ENCODE peak calls at places on chromosomes 16 and 17, in seven cellular contexts. U, X, T, L, M, K and E are unnamed samples.

GRCh38 chr17:80953471-80954315 is 37.9 kb upstream of the CHMP6 start:
- DNase-seq in U (peak), X (no peak), T (no peak), L (no peak), M (no peak), K (no peak), E (no peak)

GRCh38 chr17:74870512-74870911 is 2.3 kb downstream of the FDXR start:
- DNase-seq in U (no peak), X (no peak), T (peak), L (peak), M (no peak), K (peak), E (no peak)

GRCh38 chr16:86549076-86549892 is 5.8 kb downstream of the MTHFSD start:
- DNase-seq in U (no peak), X (no peak), T (no peak), L (no peak), M (no peak), K (no peak), E (no peak)

GRCh38 chr17:65301184-65301583 is 164.0 kb downstream of the RGS9 start:
- DNase-seq in U (no peak), X (no peak), T (no peak), L (no peak), M (no peak), K (no peak), E (no peak)

GRCh38 chr17:48335168-48335567 is 94.8 kb downstream of the SKAP1 start:
- DNase-seq in U (no peak), X (no peak), T (no peak), L (no peak), M (no peak), K (no peak), E (no peak)

GRCh38 chr16:86576591-86577313 is 1.6 kb upstream of the FOXL1 start:
- DNase-seq in U (no peak), X (no peak), T (no peak), L (peak), M (no peak), K (no peak), E (no peak)

GRCh38 chr17:73182616-73183310 is 10.1 kb upstream of the COG1 start:
- DNase-seq in U (no peak), X (no peak), T (no peak), L (no peak), M (no peak), K (no peak), E (no peak)

GRCh38 chr16:9787717-9788116 is 394.5 kb downstream of the GRIN2A start:
- DNase-seq in U (no peak), X (no peak), T (no peak), L (no peak), M (no peak), K (no peak), E (no peak)

GRCh38 chr16:77816293-77816692 is 27.9 kb downstream of the VAT1L start:
- DNase-seq in U (no peak), X (no peak), T (peak), L (peak), M (no peak), K (no peak), E (peak)

GRCh38 chr17:70173646-70174045 is 4.3 kb downstream of the KCNJ2 start:
- DNase-seq in U (peak), X (no peak), T (no peak), L (no peak), M (no peak), K (no peak), E (no peak)

GRCh38 chr16:27401768-27402568 is at the start of gene IL21R:
- DNase-seq in U (peak), X (peak), T (peak), L (peak), M (peak), K (peak), E (peak)

GRCh38 chr16:13883266-13883665 is 36.7 kb upstream of the ERCC4 start:
- DNase-seq in U (no peak), X (no peak), T (no peak), L (no peak), M (no peak), K (no peak), E (no peak)

GRCh38 chr17:47204722-47205418 is 4.3 kb upstream of the MYL4 start:
- DNase-seq in U (peak), X (peak), T (no peak), L (no peak), M (no peak), K (peak), E (no peak)
- TF ChIP-seq CTCF in U (no peak), X (no peak), T (no peak), L (no peak), M (no peak), K (no peak), E (no peak)

DNA sequence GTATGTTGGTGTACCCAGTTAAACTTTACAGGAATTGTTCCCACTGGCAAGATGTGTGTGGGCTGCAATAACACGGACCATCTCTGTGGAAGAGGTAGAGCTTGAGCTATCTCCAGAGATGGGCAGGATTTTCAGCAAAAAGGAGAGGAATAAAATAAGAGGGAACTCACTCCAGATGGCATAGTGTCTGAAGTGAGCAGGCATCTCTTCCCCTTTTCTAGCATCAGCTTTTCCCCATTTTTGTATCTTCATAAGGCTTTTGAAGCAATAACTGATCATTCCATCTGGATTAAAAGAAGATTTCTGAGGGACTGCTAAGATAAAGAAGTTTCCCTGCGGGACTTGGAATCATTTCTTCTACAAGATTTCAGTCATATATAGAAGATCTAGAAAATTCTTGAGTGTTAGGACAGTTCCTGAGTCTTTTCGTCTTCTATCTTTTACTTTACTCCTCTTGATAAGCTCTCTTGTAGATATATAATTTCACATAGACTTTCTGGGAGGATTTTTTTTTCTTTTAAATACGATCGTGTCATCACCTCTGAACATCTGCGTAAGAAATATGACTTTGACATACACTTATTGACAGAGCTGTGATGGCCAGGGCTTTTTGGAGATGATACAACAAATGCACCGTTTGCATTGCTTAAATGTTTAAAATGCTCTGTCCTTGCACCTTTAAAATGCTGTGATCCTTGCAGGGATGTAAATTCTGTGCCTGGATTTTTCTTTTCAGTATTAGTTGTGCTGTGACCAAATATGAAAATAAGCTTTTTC is 2.1 kb downstream of the CPD start:
- DNase-seq in U (no peak), X (no peak), T (no peak), L (no peak), M (no peak), K (no peak), E (no peak)
- H3K4me3 ChIP-seq in U (peak), X (no peak), T (peak), L (peak), M (no peak), K (peak), E (peak)

DNA sequence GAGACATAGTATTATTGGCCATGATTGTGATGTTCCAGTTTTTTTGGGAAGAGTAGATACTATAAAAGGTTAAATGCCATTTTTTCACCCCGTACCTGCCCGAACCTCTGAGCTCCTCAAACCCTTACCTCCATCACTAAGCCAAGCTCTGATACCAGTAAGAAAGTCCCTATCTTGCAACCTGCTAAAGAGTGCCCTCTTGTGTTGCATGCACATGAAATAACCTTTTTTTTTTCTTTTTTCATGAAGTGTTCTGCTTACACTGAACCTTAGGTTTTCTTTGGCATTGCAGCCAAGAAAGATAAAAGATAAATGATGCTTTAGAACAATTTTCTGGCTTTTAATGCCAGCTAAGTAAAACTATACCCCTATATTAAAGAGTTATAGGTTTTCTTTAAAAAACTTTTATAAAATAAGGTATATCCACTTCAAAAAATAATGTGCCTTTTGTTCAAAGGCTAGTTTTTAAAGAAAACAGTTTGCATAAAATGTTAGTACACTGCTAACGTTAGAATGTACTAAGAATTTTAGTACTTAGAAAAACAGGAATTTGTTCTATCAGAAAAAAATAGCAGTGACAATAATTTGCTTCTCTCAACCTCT is 295.3 kb upstream of the PMFBP1 start:
- DNase-seq in U (no peak), X (no peak), T (peak), L (peak), M (peak), K (no peak), E (peak)
- TF ChIP-seq CTCF in U (no peak), X (peak), T (peak), L (peak), M (peak), K (no peak), E (peak)

GRCh38 chr17:38557836-38558750 is 47.7 kb downstream of the SRCIN1 start:
- DNase-seq in U (peak), X (peak), T (peak), L (peak), M (peak), K (peak), E (peak)
- H3K4me3 ChIP-seq in U (peak), X (peak), T (peak), L (peak), M (peak), K (peak), E (peak)

GRCh38 chr17:5078106-5079028 is at the start of gene ZFP3:
- DNase-seq in U (peak), X (peak), T (peak), L (peak), M (peak), K (peak), E (peak)
- TF ChIP-seq CTCF in U (no peak), X (peak), T (no peak), L (no peak), M (no peak), K (peak), E (no peak)

GRCh38 chr17:57457188-57457587 is 200.9 kb downstream of the MSI2 start:
- DNase-seq in U (no peak), X (no peak), T (no peak), L (no peak), M (no peak), K (no peak), E (no peak)
- H3K4me3 ChIP-seq in U (no peak), X (no peak), T (no peak), L (no peak), M (no peak), K (no peak), E (no peak)

GRCh38 chr17:3657588-3657869 is 10.8 kb downstream of the TAX1BP3 start:
- DNase-seq in U (no peak), X (no peak), T (no peak), L (no peak), M (no peak), K (no peak), E (no peak)

GRCh38 chr17:3658784-3659449 is 9.5 kb downstream of the TAX1BP3 start:
- DNase-seq in U (no peak), X (no peak), T (no peak), L (no peak), M (no peak), K (no peak), E (no peak)

GRCh38 chr17:3660311-3660891 is 8.0 kb downstream of the TAX1BP3 start:
- DNase-seq in U (peak), X (no peak), T (no peak), L (no peak), M (no peak), K (no peak), E (no peak)

GRCh38 chr17:3657874-3658783 is 10.2 kb downstream of the TAX1BP3 start:
- DNase-seq in U (no peak), X (no peak), T (no peak), L (no peak), M (no peak), K (no peak), E (no peak)

DNA sequence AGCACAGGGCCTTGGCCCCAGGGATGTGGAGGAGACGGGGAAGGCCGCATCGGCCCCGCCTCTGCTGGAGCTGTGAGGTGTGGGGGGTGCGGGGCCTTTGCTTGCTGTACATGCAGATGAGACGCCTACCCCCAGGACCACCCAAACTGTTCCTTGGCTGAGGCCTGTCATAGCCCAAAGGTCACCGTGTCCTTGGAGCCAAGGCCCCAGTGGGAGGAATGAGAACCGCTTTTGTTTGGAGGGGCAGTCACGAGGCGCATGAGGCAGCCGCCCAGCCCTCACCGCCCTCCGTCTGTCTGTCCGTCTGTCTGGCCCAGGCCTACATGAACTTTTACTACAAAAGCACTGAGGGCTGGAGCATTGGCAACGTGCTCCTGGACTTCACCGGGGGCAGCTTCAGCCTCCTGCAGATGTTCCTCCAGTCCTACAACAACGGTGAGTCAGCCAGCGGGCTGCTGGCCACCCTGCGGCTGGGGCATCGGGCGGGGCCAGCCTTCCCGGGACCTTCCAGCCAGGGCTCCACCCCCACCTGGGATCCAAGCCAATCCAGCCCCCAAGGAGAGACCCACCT is 8.8 kb downstream of the TAX1BP3 start:
- DNase-seq in U (peak), X (no peak), T (peak), L (peak), M (peak), K (peak), E (peak)
- TF ChIP-seq CTCF in U (no peak), X (no peak), T (peak), L (peak), M (peak), K (peak), E (peak)

GRCh38 chr16:70289229-70290098 is at the start of gene AARS1:
- DNase-seq in U (peak), X (peak), T (peak), L (peak), M (peak), K (peak), E (peak)
- H3K4me3 ChIP-seq in U (peak), X (peak), T (peak), L (peak), M (peak), K (peak), E (peak)

GRCh38 chr17:82832881-82833475 is 6.8 kb downstream of the ZNF750 start:
- DNase-seq in U (no peak), X (no peak), T (no peak), L (no peak), M (no peak), K (no peak), E (no peak)

GRCh38 chr17:82831818-82832200 is 8.0 kb downstream of the ZNF750 start:
- DNase-seq in U (no peak), X (no peak), T (no peak), L (no peak), M (no peak), K (no peak), E (no peak)

GRCh38 chr17:82832411-82832810 is 7.4 kb downstream of the ZNF750 start:
- DNase-seq in U (no peak), X (no peak), T (no peak), L (no peak), M (no peak), K (no peak), E (no peak)

GRCh38 chr17:82830249-82830661 is 9.6 kb downstream of the ZNF750 start:
- DNase-seq in U (peak), X (no peak), T (peak), L (no peak), M (no peak), K (peak), E (no peak)

DNA sequence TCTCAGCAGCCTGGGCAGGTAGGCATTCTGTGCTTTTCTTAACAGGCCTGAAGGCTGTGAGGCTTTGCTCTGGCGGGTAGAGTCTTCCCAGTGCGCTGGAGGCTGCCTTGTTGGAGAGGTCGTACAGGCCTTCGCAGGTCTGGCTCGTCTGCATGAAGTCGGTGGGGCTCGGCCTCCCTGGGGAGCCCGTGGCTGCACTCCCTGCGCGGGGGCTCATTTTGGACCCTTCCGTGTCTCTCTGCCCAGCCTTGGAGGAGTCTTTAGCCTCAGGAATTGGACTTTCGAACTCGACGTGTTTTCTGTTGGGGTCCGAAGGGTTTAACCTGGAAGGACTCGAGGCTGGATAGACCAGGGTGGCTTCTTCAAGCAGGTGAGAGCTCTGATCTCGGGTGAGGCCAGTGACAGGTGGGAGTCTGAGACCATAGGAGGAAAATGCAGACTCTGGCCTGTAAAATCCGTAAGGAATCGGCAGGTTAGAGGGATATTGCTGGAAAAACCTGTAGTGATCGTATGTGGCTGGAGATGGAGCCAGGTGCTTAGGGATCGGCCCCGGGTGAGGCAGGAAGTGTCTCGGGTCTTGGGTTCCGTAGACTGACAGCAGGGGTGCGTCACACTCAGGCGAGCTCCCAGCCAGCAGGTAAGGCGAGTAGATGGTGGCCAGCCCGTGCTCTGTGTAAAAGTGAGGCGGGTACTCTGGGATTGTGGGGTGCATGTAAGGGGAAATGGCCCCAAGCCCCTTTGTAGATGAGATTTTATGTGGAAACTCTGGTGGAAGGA is 8.6 kb downstream of the ZNF750 start:
- DNase-seq in U (no peak), X (no peak), T (no peak), L (no peak), M (no peak), K (no peak), E (no peak)
- TF ChIP-seq CTCF in U (no peak), X (no peak), T (no peak), L (no peak), M (no peak), K (no peak), E (no peak)

DNA sequence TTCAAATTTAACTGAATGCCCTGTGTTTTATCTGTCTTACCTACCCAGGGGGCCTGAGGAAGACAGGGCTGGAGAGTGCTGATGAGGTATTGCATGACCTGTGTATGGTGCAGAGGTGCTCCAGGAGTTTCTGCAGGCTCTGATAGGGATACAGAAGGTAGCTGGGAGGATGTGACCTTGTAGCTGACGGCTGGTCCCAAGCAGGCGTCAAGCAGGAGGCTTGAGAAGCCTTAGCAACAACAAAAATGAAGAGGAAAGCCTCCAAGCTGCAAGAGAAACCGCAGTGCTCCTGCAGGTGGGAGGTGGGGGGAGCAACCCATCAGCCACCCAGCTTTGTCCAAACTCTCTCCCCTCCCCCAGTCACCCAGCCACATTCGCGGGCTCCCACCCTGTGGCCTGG is 40.4 kb downstream of the LAT start:
- DNase-seq in U (no peak), X (no peak), T (no peak), L (no peak), M (no peak), K (no peak), E (no peak)
- H3K4me3 ChIP-seq in U (no peak), X (no peak), T (no peak), L (no peak), M (no peak), K (no peak), E (no peak)